ENCODE peak calls at places on chromosomes 16 and 17, in eight cellular contexts. G is AG04450, S is lower lobe of right lung, E is heart right ventricle, P is neural progenitor cell, V is psoas muscle, K is BE2C, R is prostate gland. Z is an unnamed sample. For H3K27me3, the result is how much of the 10 kb centered on the place peaks cover.

GRCh38 chr16:49801290-49801689 is 54.6 kb downstream of the ZNF423 start:
- DNase-seq in V (no peak), S (no peak), K (no peak), G (no peak), P (no peak), E (no peak), R (no peak), Z (no peak)

GRCh38 chr17:21034350-21035235 is 8.2 kb downstream of the USP22 start:
- DNase-seq in K (no peak), E (no peak), S (no peak), P (no peak), R (no peak), G (no peak), V (peak), Z (no peak)

GRCh38 chr17:66533572-66533971 is 231.2 kb downstream of the PRKCA start:
- DNase-seq in G (peak), P (peak), V (no peak), E (no peak), S (no peak), R (peak), K (no peak), Z (no peak)

GRCh38 chr16:49649013-49649785 is 206.7 kb downstream of the ZNF423 start:
- DNase-seq in E (no peak), G (no peak), P (no peak), R (no peak), S (no peak), V (no peak), K (no peak), Z (peak)

GRCh38 chr16:15034266-15035162 is 21.4 kb downstream of the NTAN1 start:
- DNase-seq in K (no peak), R (no peak), S (no peak), P (no peak), V (no peak), E (no peak), G (no peak), Z (no peak)

GRCh38 chr17:652310-652709 is 62.3 kb downstream of the VPS53 start:
- DNase-seq in R (no peak), P (no peak), S (no peak), V (peak), E (peak), K (no peak), G (no peak), Z (no peak)

GRCh38 chr16:70548936-70549335 is 25.3 kb downstream of the SF3B3 start:
- DNase-seq in V (no peak), G (no peak), E (no peak), K (no peak), P (no peak), R (no peak), S (no peak), Z (peak)

GRCh38 chr17:42428141-42428944 is 5.3 kb upstream of the CAVIN1 start:
- DNase-seq in V (no peak), P (peak), G (peak), E (peak), S (no peak), K (peak), R (peak), Z (peak)

GRCh38 chr16:69057400-69058378 is 47.8 kb upstream of the HAS3 start:
- DNase-seq in G (no peak), E (no peak), P (no peak), K (no peak), R (peak), V (peak), S (no peak), Z (peak)

GRCh38 chr16:84985079-84986065 is 26.0 kb downstream of the ZDHHC7 start:
- DNase-seq in E (no peak), P (no peak), S (peak), G (peak), K (no peak), V (peak), R (no peak), Z (peak)

GRCh38 chr17:39979865-39980401 is 674 bp upstream of the PSMD3 start:
- DNase-seq in R (no peak), S (no peak), P (peak), K (peak), V (no peak), G (no peak), E (no peak), Z (peak)

GRCh38 chr16:74726736-74727135 is 26.1 kb upstream of the MLKL start:
- DNase-seq in K (no peak), R (no peak), E (no peak), S (no peak), P (no peak), V (peak), G (no peak), Z (no peak)

GRCh38 chr17:8353736-8354135 is 14.1 kb downstream of the ODF4 start:
- DNase-seq in K (no peak), E (no peak), V (no peak), R (no peak), S (no peak), G (no peak), P (no peak), Z (no peak)

GRCh38 chr16:15782573-15783365 is 74.1 kb downstream of the MYH11 start:
- DNase-seq in S (no peak), R (no peak), E (no peak), V (no peak), G (no peak), P (peak), K (peak), Z (no peak)

GRCh38 chr17:57823469-57824401 is 26.1 kb downstream of the MRPS23 start:
- DNase-seq in V (no peak), K (no peak), S (no peak), P (peak), G (no peak), R (no peak), E (no peak), Z (no peak)

GRCh38 chr16:81765111-81765919 is 13.8 kb upstream of the PLCG2 start:
- DNase-seq in V (no peak), E (no peak), K (no peak), G (no peak), S (no peak), R (no peak), P (no peak), Z (no peak)

GRCh38 chr16:23597003-23597756 is 1.1 kb upstream of the NDUFAB1 start:
- DNase-seq in K (peak), E (peak), P (peak), V (no peak), S (no peak), G (no peak), R (no peak), Z (peak)

GRCh38 chr16:82293671-82294070 is 123.6 kb upstream of the MPHOSPH6 start:
- DNase-seq in G (no peak), V (no peak), E (no peak), K (no peak), P (no peak), R (no peak), S (no peak), Z (no peak)

GRCh38 chr17:80195671-80196529 is 24.2 kb downstream of the SGSH start:
- DNase-seq in V (no peak), S (no peak), R (no peak), K (no peak), E (no peak), P (peak), G (no peak), Z (no peak)

GRCh38 chr17:63274156-63274555 is 171.9 kb downstream of the CYB561 start:
- DNase-seq in V (no peak), G (no peak), E (peak), P (no peak), K (no peak), R (no peak), S (no peak), Z (no peak)

GRCh38 chr17:74373838-74374606 is 6.7 kb downstream of the GPR142 start:
- DNase-seq in P (no peak), E (peak), G (no peak), V (no peak), S (no peak), R (no peak), K (no peak), Z (no peak)

GRCh38 chr16:68235105-68235881 is 634 bp downstream of the ESRP2 start:
- DNase-seq in E (no peak), K (no peak), V (peak), P (peak), S (peak), R (peak), G (no peak), Z (peak)

GRCh38 chr16:20735504-20735903 is 6.1 kb downstream of the THUMPD1 start:
- DNase-seq in P (no peak), E (no peak), G (no peak), S (no peak), K (no peak), R (no peak), V (no peak), Z (peak)

GRCh38 chr16:48244863-48245195 is 729 bp downstream of the LONP2 start:
- DNase-seq in V (no peak), R (no peak), G (no peak), K (no peak), E (no peak), P (no peak), S (no peak), Z (no peak)

GRCh38 chr17:68513932-68514331 is 1.7 kb downstream of the PRKAR1A start:
- DNase-seq in G (no peak), E (no peak), P (no peak), V (no peak), S (no peak), R (no peak), K (no peak), Z (no peak)
- H3K4me3 ChIP-seq in G (peak), E (peak), P (peak), V (peak), S (peak), R (peak), K (peak), Z (peak)

GRCh38 chr17:73196500-73196899 is 3.6 kb downstream of the COG1 start:
- DNase-seq in V (peak), R (peak), P (peak), E (no peak), G (no peak), K (peak), S (peak), Z (no peak)
- TF ChIP-seq CTCF in V (peak), R (peak), P (peak), E (no peak), G (peak), K (peak), S (peak), Z (peak)

DNA sequence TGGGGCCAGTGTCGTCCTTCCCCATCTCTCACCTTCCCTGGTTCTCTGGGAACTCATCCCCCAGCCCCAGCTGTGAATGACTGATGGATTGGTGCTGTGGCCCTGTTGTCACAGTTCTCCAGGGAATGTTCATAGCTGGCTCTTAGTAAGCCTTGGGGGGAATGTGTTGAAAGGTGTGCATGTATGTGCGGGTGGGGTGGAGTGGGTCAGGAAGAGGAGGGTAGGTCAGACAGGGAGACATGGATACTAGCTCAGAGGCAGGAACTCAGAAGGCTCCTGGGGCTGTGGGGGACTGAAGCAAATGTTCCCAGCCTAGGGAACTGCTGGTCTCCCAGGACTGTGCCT is 4.3 kb downstream of the DLX4 start:
- DNase-seq in E (no peak), S (no peak), G (no peak), R (no peak), V (no peak), P (no peak), K (no peak), Z (no peak)
- H3K27me3 ChIP-seq in E (half or more), S (half or more), G (half or more), R (under half), V (under half), P (half or more), K (half or more), Z (under half)

GRCh38 chr17:77129568-77130301 is 11.0 kb upstream of the SEC14L1 start:
- DNase-seq in K (no peak), S (no peak), V (peak), R (no peak), E (peak), P (peak), G (no peak), Z (no peak)
- H3K4me3 ChIP-seq in K (no peak), S (no peak), V (peak), R (no peak), E (peak), P (no peak), G (no peak), Z (no peak)

DNA sequence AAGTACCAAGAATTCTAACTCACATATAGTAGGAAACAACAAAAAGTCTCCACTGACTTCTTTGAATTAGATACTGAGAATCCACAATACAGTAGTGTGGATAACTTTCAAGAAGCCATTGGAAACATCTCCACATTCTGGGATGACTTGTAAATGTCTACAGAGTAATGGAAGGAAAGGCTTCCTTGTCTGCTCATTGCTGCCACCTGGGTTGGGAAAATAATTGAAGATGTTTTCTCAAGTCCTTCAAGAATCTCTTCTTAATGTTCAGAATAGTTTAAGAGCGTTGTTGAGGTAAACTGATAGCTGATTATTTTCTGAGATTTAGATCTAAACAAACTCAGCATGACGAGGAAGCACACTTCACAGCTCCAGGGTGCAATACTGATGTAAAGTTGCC is 14.0 kb downstream of the CPSF4L start:
- DNase-seq in S (no peak), V (no peak), K (no peak), G (no peak), E (no peak), P (no peak), R (no peak), Z (no peak)
- TF ChIP-seq CTCF in S (no peak), V (peak), K (peak), G (no peak), E (no peak), P (no peak), R (peak), Z (no peak)

GRCh38 chr17:34493903-34494302 is 85.5 kb upstream of the TMEM132E start:
- DNase-seq in S (no peak), V (no peak), K (no peak), G (no peak), E (no peak), P (no peak), R (no peak), Z (no peak)
- H3K27me3 ChIP-seq in S (under half), V (under half), K (under half), G (under half), E (under half), P (half or more), R (under half), Z (under half)

GRCh38 chr16:89922884-89923639 is at the start of gene TUBB3:
- DNase-seq in E (peak), G (no peak), P (peak), R (peak), K (peak), V (no peak), S (peak), Z (peak)

GRCh38 chr16:89924298-89924924 is 1.3 kb downstream of the TUBB3 start:
- DNase-seq in V (no peak), G (no peak), E (no peak), P (peak), R (no peak), K (peak), S (no peak), Z (no peak)

GRCh38 chr16:89924925-89925307 is 1.8 kb downstream of the TUBB3 start:
- DNase-seq in K (peak), R (no peak), P (no peak), V (no peak), S (no peak), E (no peak), G (no peak), Z (no peak)

GRCh38 chr16:89922477-89922883 is 662 bp upstream of the TUBB3 start:
- DNase-seq in G (peak), V (peak), R (no peak), P (peak), K (peak), S (no peak), E (peak), Z (peak)

DNA sequence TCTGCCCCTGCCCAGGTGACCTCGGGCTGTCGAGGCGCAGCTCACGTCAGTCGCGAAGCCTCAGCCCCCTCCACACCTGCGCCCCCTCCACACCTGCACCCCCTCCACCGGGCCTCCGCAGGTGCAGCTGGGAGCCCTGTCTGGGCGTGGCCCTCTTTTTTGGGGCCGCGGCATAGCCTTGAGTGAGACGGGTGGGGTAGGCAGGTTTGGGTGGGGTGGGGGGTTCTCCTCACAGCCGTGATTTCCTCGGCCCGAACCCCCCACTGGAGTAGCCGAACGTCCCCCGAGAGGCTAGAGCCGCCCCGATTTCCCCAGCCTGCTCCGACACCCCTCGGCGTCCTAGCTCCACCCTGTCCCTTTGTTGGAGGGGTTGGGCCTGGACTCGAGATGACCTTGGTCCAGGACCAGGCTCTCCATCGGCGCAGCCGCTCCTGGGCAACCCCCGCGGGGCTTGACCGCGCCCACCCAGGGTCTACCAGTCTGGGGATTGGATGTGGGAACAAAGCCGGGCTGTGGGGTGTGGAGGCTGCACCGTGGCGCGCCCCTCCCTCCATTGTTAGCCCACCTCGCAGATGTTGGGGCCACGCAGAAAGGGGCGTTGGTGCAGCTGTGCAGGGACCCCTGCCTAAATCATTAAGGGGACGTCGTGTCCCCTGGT is 627 bp downstream of the TUBB3 start:
- DNase-seq in G (no peak), S (no peak), K (peak), P (peak), R (no peak), E (no peak), V (no peak), Z (no peak)
- H3K4me3 ChIP-seq in G (peak), S (peak), K (peak), P (peak), R (peak), E (peak), V (peak), Z (peak)

GRCh38 chr16:31455601-31456314 is 3.5 kb upstream of the ARMC5 start:
- DNase-seq in S (no peak), K (peak), E (no peak), P (peak), G (no peak), V (peak), R (no peak), Z (no peak)
- TF ChIP-seq CTCF in S (peak), K (peak), E (no peak), P (peak), G (peak), V (peak), R (no peak), Z (peak)

Z was measured in bronchial epithelial cell.